ENCODE peak calls at places on chromosomes 16 and 17, in ten cellular contexts. M is HCT116, Q is heart left ventricle, Z is right lobe of liver, O is esophagus muscularis mucosa, L is A549, H is endothelial cell of umbilical vein, F is thyroid gland, C is adrenal gland, E is IMR-90. P is an unnamed sample. For H3K4me1, the result is how much of the 10 kb centered on the place peaks cover.

GRCh38 chr17:43832976-43833829 is at the start of gene MPP3:
- DNase-seq in E (peak), Q (peak), Z (peak), H (peak), C (no peak), M (no peak), O (no peak), L (peak), F (peak), P (peak)

GRCh38 chr17:53092072-53092471 is 730.7 kb upstream of the KIF2B start:
- DNase-seq in L (no peak), C (no peak), O (no peak), H (no peak), F (no peak), E (no peak), M (no peak), Q (no peak), Z (no peak), P (no peak)

GRCh38 chr16:55372792-55373488 is 48.9 kb downstream of the IRX6 start:
- DNase-seq in E (no peak), L (no peak), O (no peak), Q (peak), F (no peak), M (no peak), C (peak), H (no peak), Z (no peak), P (no peak)

GRCh38 chr16:20268409-20268808 is 58.9 kb downstream of the GP2 start:
- DNase-seq in E (no peak), Q (no peak), H (no peak), M (no peak), Z (no peak), C (no peak), F (no peak), O (no peak), L (no peak), P (no peak)

GRCh38 chr16:57471852-57472664 is 9.6 kb downstream of the POLR2C start:
- DNase-seq in Q (no peak), C (no peak), Z (peak), H (no peak), E (no peak), O (no peak), M (no peak), F (no peak), L (peak), P (no peak)

GRCh38 chr16:11342021-11342855 is 3.0 kb upstream of the RMI2 start:
- DNase-seq in C (no peak), E (no peak), Q (no peak), O (no peak), H (no peak), M (no peak), F (no peak), Z (no peak), L (no peak), P (no peak)

GRCh38 chr16:90041896-90042473 is 22.7 kb upstream of the DBNDD1 start:
- DNase-seq in O (no peak), M (no peak), E (no peak), H (no peak), Z (no peak), F (no peak), C (no peak), Q (no peak), L (no peak), P (no peak)

GRCh38 chr16:2486645-2487516 is 12.0 kb downstream of the TBC1D24 start:
- DNase-seq in C (no peak), L (no peak), Z (no peak), E (peak), Q (no peak), M (no peak), O (no peak), H (no peak), F (peak), P (no peak)

GRCh38 chr17:6936370-6937028 is 59.4 kb upstream of the ALOX12 start:
- DNase-seq in O (no peak), M (no peak), F (no peak), E (peak), C (peak), Z (no peak), H (peak), Q (peak), L (no peak), P (peak)

GRCh38 chr17:77445030-77445907 is 304.5 kb downstream of the SEC14L1 start:
- DNase-seq in C (no peak), L (no peak), F (peak), E (peak), M (no peak), Z (peak), H (no peak), Q (peak), O (no peak), P (peak)

GRCh38 chr16:11354733-11355574 is 9.7 kb downstream of the RMI2 start:
- DNase-seq in C (no peak), H (no peak), E (peak), M (no peak), F (no peak), O (no peak), Z (no peak), L (no peak), Q (no peak), P (peak)

GRCh38 chr17:82882715-82883446 is 43.1 kb upstream of the ZNF750 start:
- DNase-seq in C (no peak), L (no peak), F (no peak), E (no peak), M (no peak), H (no peak), Z (no peak), O (no peak), Q (no peak), P (no peak)

GRCh38 chr17:64081802-64082799 is 47.8 kb downstream of the ERN1 start:
- DNase-seq in Q (no peak), H (peak), C (no peak), M (peak), Z (no peak), F (peak), L (peak), E (peak), O (no peak), P (no peak)

GRCh38 chr16:17303101-17303500 is 167.7 kb downstream of the XYLT1 start:
- DNase-seq in H (no peak), L (no peak), O (no peak), E (no peak), Q (no peak), Z (no peak), F (no peak), C (no peak), M (no peak), P (no peak)

GRCh38 chr16:11407047-11407982 is 62.1 kb downstream of the RMI2 start:
- DNase-seq in C (peak), M (peak), H (peak), O (no peak), E (peak), Q (peak), F (peak), L (peak), Z (no peak), P (peak)

GRCh38 chr16:12535535-12536411 is 267.9 kb downstream of the CPPED1 start:
- DNase-seq in M (no peak), H (no peak), C (no peak), F (no peak), L (no peak), O (no peak), Z (no peak), E (no peak), Q (no peak), P (no peak)

GRCh38 chr17:78899361-78900260 is 3.4 kb downstream of the CEP295NL start:
- DNase-seq in L (no peak), E (no peak), H (no peak), Z (no peak), O (no peak), C (no peak), Q (peak), M (no peak), F (peak), P (no peak)

GRCh38 chr17:49459401-49459984 is 35.6 kb upstream of the NGFR start:
- DNase-seq in C (no peak), F (no peak), O (no peak), M (no peak), L (no peak), Z (no peak), H (no peak), Q (no peak), E (no peak), P (no peak)

GRCh38 chr17:39769974-39770587 is 32.3 kb downstream of the GRB7 start:
- DNase-seq in Z (no peak), M (peak), O (no peak), L (no peak), E (peak), F (no peak), H (no peak), C (no peak), Q (no peak), P (no peak)

GRCh38 chr16:28140788-28141618 is 70.8 kb downstream of the XPO6 start:
- DNase-seq in Q (no peak), H (no peak), C (no peak), Z (no peak), L (no peak), E (no peak), O (no peak), F (peak), M (no peak), P (no peak)

GRCh38 chr16:57882797-57883196 is 80.5 kb upstream of the KIFC3 start:
- DNase-seq in L (no peak), E (peak), H (no peak), M (no peak), Z (no peak), Q (no peak), O (no peak), F (no peak), C (no peak), P (no peak)

GRCh38 chr17:33469911-33470310 is 176.8 kb upstream of the ASIC2 start:
- DNase-seq in H (no peak), C (peak), Z (no peak), O (no peak), L (no peak), Q (peak), M (no peak), F (no peak), E (peak), P (no peak)

GRCh38 chr17:57557793-57558681 is 187.1 kb downstream of the CCDC182 start:
- DNase-seq in Q (no peak), O (no peak), Z (no peak), M (no peak), C (no peak), H (no peak), L (no peak), E (peak), F (peak), P (no peak)

GRCh38 chr16:4682616-4683254 is 10.6 kb upstream of the NUDT16L1 start:
- DNase-seq in F (peak), C (peak), M (no peak), Q (no peak), L (no peak), E (peak), O (no peak), Z (peak), H (no peak), P (peak)

GRCh38 chr16:16183562-16183961 is 39.7 kb downstream of the ABCC6 start:
- DNase-seq in Q (no peak), F (no peak), Z (no peak), L (no peak), M (no peak), E (no peak), C (no peak), H (no peak), O (no peak), P (no peak)

GRCh38 chr17:39239640-39240314 is 14.0 kb upstream of the STAC2 start:
- DNase-seq in Q (no peak), O (no peak), M (peak), F (peak), L (peak), H (peak), C (no peak), Z (peak), E (no peak), P (peak)

GRCh38 chr16:23504076-23504452 is 6.2 kb downstream of the GGA2 start:
- DNase-seq in F (peak), H (no peak), O (no peak), Q (no peak), Z (no peak), L (no peak), C (no peak), E (peak), M (no peak), P (no peak)

GRCh38 chr16:81639931-81640680 is 139.0 kb upstream of the PLCG2 start:
- DNase-seq in C (no peak), M (no peak), Z (no peak), E (peak), H (no peak), Q (no peak), F (no peak), O (no peak), L (no peak), P (no peak)

GRCh38 chr17:59331929-59332889 is 754 bp downstream of the YPEL2 start:
- DNase-seq in O (no peak), F (peak), H (no peak), Q (peak), Z (peak), L (no peak), E (no peak), M (no peak), C (peak), P (peak)

GRCh38 chr17:17062356-17062755 is 20.1 kb downstream of the MPRIP start:
- DNase-seq in H (no peak), Z (no peak), F (no peak), L (no peak), Q (no peak), O (no peak), C (peak), E (no peak), M (no peak), P (peak)

GRCh38 chr17:28030386-28030785 is 12.1 kb upstream of the NLK start:
- DNase-seq in L (no peak), E (no peak), O (no peak), F (peak), M (no peak), C (peak), Q (no peak), H (no peak), Z (no peak), P (no peak)

GRCh38 chr16:25271421-25271820 is 13.8 kb upstream of the ZKSCAN2 start:
- DNase-seq in H (no peak), E (no peak), C (no peak), Z (no peak), M (no peak), F (no peak), O (no peak), L (no peak), Q (no peak), P (no peak)

GRCh38 chr17:31580331-31581021 is 189.0 kb downstream of the RAB11FIP4 start:
- DNase-seq in E (peak), M (no peak), C (peak), Q (no peak), H (peak), F (no peak), Z (peak), L (no peak), O (no peak), P (no peak)

GRCh38 chr17:67492251-67492740 is 115.2 kb downstream of the PITPNC1 start:
- DNase-seq in O (no peak), E (no peak), F (no peak), M (no peak), L (no peak), Q (no peak), H (no peak), Z (no peak), C (no peak), P (no peak)

GRCh38 chr16:85027968-85028637 is 508 bp downstream of the KIAA0513 start:
- DNase-seq in Z (no peak), O (no peak), M (no peak), L (no peak), C (no peak), F (no peak), H (no peak), E (no peak), Q (no peak), P (no peak)

DNA sequence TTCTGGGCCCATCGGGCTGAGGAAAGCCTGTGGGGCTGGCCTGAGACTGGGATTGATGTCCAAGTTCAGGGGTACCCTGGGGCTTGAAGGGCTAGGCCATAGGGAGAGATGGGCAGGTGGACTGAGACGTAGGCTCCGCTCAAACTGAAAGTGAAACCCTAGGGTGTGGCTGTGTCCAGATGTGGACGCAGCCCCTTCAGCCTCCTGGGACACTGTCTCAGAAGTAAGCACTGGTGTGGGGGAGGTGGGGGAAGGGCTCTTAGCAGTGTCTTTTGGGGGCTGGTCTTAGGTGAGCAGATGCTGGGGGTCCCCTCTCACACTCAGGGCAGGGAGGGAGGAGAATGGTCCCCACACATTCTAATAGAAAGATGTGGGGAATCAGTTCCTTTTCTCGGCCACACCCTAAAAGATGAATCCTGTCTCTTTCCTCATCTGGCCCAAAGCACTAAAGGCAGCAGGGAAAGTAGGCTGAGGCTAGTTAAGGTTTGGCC is 5.5 kb downstream of the FMNL1 start:
- DNase-seq in Q (peak), E (no peak), Z (no peak), O (no peak), F (no peak), M (no peak), C (no peak), L (no peak), H (no peak), P (no peak)
- TF ChIP-seq POLR2A in Q (no peak), E (no peak), Z (no peak), O (no peak), F (no peak), M (no peak), C (no peak), L (no peak), H (no peak), P (no peak)

DNA sequence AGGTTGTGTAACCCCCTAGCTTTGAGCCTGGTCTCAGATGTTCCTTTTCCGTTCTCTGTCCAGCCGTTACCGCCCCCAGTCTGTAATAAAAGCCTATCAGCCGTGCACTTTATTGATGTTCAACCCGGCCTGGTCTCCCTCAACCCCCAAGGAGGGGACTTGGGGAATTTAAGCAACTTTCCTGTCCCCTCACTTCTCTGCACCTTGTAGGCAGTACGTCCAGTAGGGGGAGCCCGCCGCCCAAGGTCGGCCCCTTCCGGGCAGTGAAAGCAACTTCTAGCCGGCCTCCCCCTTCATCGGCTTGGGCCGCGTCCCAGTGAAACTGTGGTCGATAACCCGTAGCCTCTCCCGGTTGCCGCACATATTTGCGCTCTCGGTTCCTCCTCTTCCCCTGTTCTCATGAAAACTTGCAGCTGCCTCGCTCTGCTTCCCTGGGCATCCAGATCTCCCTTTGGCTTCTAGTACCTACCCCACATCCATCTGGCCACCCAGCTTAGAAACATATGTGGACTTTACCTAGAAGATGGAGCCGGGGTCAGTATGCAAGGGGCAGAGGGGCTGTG is 7.9 kb downstream of the PNPO start:
- DNase-seq in E (peak), C (peak), H (peak), O (peak), Q (peak), M (peak), Z (peak), L (peak), F (peak), P (peak)
- H3K27ac ChIP-seq in E (peak), C (peak), H (no peak), O (peak), Q (peak), M (peak), Z (peak), L (peak), F (peak), P (peak)

GRCh38 chr17:42404326-42405055 is 16.2 kb upstream of the STAT3 start:
- DNase-seq in M (no peak), O (no peak), C (no peak), Q (no peak), Z (no peak), E (no peak), H (no peak), F (no peak), L (no peak), P (no peak)
- H3K4me1 ChIP-seq in M (under half), O (half or more), C (under half), Q (half or more), Z (under half), E (under half), H (under half), F (under half), L (half or more), P (half or more)

DNA sequence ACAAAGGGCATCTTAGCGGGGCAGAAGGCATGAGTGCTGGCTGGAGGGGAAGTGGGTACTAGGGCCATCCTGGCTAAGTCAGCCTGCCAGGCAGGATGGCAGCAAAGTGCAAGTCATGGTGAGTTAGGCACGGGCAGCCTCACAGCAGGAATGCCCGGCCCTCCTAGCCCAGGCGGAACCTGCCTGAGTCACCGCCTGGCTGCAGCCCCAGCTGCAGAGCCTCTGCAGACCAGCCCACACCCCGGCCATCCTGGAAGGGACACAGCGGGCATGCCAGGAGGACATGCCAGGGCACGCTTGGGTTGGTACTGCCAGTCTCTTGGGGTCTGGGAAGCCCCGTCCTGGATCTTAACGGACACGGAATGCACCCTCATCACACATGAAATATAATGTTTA is 4.9 kb upstream of the ALDH3A1 start:
- DNase-seq in H (peak), C (peak), E (peak), L (peak), F (peak), Q (peak), M (peak), O (no peak), Z (peak), P (peak)
- TF ChIP-seq POLR2A in H (no peak), C (peak), E (no peak), L (peak), F (peak), Q (no peak), M (no peak), O (no peak), Z (peak), P (no peak)

GRCh38 chr17:80030730-80031410 is 4.8 kb downstream of the TBC1D16 start:
- DNase-seq in M (no peak), E (no peak), Q (no peak), C (no peak), Z (peak), O (no peak), L (no peak), H (no peak), F (peak), P (no peak)

GRCh38 chr17:80033840-80034239 is 1.8 kb downstream of the TBC1D16 start:
- DNase-seq in Z (no peak), F (no peak), L (no peak), M (no peak), C (no peak), E (no peak), O (no peak), H (no peak), Q (no peak), P (no peak)

GRCh38 chr17:80031691-80032480 is 3.8 kb downstream of the TBC1D16 start:
- DNase-seq in Z (no peak), F (no peak), L (no peak), M (no peak), O (no peak), E (no peak), H (no peak), C (no peak), Q (no peak), P (no peak)

GRCh38 chr17:80034654-80034976 is 1.1 kb downstream of the TBC1D16 start:
- DNase-seq in Z (no peak), L (no peak), O (no peak), Q (no peak), F (no peak), C (no peak), E (no peak), M (no peak), H (no peak), P (no peak)

GRCh38 chr17:80032614-80033171 is 3.0 kb downstream of the TBC1D16 start:
- DNase-seq in H (no peak), M (no peak), O (no peak), E (no peak), Z (no peak), L (no peak), C (no peak), F (no peak), Q (no peak), P (no peak)
- H3K27ac ChIP-seq in H (no peak), M (no peak), O (no peak), E (no peak), Z (no peak), L (no peak), C (no peak), F (no peak), Q (no peak), P (no peak)

DNA sequence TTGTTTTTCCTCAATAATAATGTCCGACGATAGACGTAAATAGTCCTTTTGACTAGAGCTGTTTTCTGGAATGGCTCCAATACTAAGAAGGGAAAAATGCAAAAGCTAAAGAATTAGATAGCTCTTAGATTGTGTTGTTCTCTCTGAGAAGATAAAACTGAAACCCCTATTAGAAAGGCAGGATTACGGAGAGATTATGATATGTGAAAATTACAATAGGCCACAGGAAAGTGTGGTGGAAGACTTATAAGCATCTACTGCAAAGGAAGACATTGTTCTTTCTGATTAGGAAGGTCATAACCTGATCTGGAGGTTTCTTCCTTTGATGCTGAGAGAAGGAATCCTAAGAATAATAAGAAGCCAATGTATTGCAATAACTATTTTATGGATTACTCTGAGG is 33.5 kb upstream of the KCNJ16 start:
- DNase-seq in E (peak), Q (no peak), O (no peak), F (no peak), C (no peak), L (no peak), H (peak), Z (no peak), M (no peak), P (no peak)
- H3K4me1 ChIP-seq in E (under half), Q (under half), O (under half), F (under half), C (under half), L (under half), H (under half), Z (under half), M (under half), P (under half)